ENCODE peak calls at places on chromosomes 4 and X, in five cellular contexts. One of them, this sample, is unnamed.

GRCh38 chrX:87813566-87813965 is 296.0 kb downstream of the KLHL4 start:
- DNase-seq in GM12891: no peak
- DNase-seq in stimulated activated CD8-positive, alpha-beta memory T cell treated with anti-CD3 and anti-CD28 coated beads, Interleukin-4, amount 100 ng/mL, for 48 hours: no peak
- DNase-seq in BJ: no peak
- DNase-seq in dorsolateral prefrontal cortex: no peak
- DNase-seq in this sample: no peak

GRCh38 chr4:44671636-44672035 is 6.6 kb upstream of the GUF1 start:
- DNase-seq in GM12891: no peak
- DNase-seq in dorsolateral prefrontal cortex: no peak
- DNase-seq in BJ: no peak
- DNase-seq in stimulated activated CD8-positive, alpha-beta memory T cell treated with anti-CD3 and anti-CD28 coated beads, Interleukin-4, amount 100 ng/mL, for 48 hours: no peak
- DNase-seq in this sample: no peak

GRCh38 chrX:36431819-36432218 is 512.3 kb downstream of the CFAP47 start:
- DNase-seq in BJ: no peak
- DNase-seq in GM12891: no peak
- DNase-seq in dorsolateral prefrontal cortex: no peak
- DNase-seq in stimulated activated CD8-positive, alpha-beta memory T cell treated with anti-CD3 and anti-CD28 coated beads, Interleukin-4, amount 100 ng/mL, for 48 hours: no peak
- DNase-seq in this sample: peak

GRCh38 chr4:186029731-186030421 is 39.1 kb upstream of the TLR3 start:
- DNase-seq in GM12891: no peak
- DNase-seq in BJ: peak
- DNase-seq in dorsolateral prefrontal cortex: peak
- DNase-seq in stimulated activated CD8-positive, alpha-beta memory T cell treated with anti-CD3 and anti-CD28 coated beads, Interleukin-4, amount 100 ng/mL, for 48 hours: no peak
- DNase-seq in this sample: no peak

GRCh38 chr4:86660407-86660806 is 66.3 kb downstream of the PTPN13 start:
- DNase-seq in dorsolateral prefrontal cortex: no peak
- DNase-seq in stimulated activated CD8-positive, alpha-beta memory T cell treated with anti-CD3 and anti-CD28 coated beads, Interleukin-4, amount 100 ng/mL, for 48 hours: no peak
- DNase-seq in GM12891: no peak
- DNase-seq in BJ: no peak
- DNase-seq in this sample: no peak

GRCh38 chr4:1198070-1198844 is 25.9 kb upstream of the SPON2 start:
- DNase-seq in stimulated activated CD8-positive, alpha-beta memory T cell treated with anti-CD3 and anti-CD28 coated beads, Interleukin-4, amount 100 ng/mL, for 48 hours: peak
- DNase-seq in dorsolateral prefrontal cortex: no peak
- DNase-seq in BJ: no peak
- DNase-seq in GM12891: no peak
- DNase-seq in this sample: no peak

GRCh38 chrX:45017946-45018345 is 145.0 kb downstream of the KDM6A start:
- DNase-seq in BJ: no peak
- DNase-seq in GM12891: no peak
- DNase-seq in stimulated activated CD8-positive, alpha-beta memory T cell treated with anti-CD3 and anti-CD28 coated beads, Interleukin-4, amount 100 ng/mL, for 48 hours: no peak
- DNase-seq in dorsolateral prefrontal cortex: no peak
- DNase-seq in this sample: no peak

GRCh38 chr4:124713213-124713592 is 671 bp upstream of the ANKRD50 start:
- DNase-seq in BJ: peak
- DNase-seq in stimulated activated CD8-positive, alpha-beta memory T cell treated with anti-CD3 and anti-CD28 coated beads, Interleukin-4, amount 100 ng/mL, for 48 hours: peak
- DNase-seq in dorsolateral prefrontal cortex: peak
- DNase-seq in GM12891: no peak
- DNase-seq in this sample: peak

GRCh38 chr4:53929955-53930798 is 134.2 kb downstream of the CHIC2 start:
- DNase-seq in BJ: peak
- DNase-seq in GM12891: peak
- DNase-seq in stimulated activated CD8-positive, alpha-beta memory T cell treated with anti-CD3 and anti-CD28 coated beads, Interleukin-4, amount 100 ng/mL, for 48 hours: peak
- DNase-seq in dorsolateral prefrontal cortex: peak
- DNase-seq in this sample: peak

GRCh38 chrX:48617542-48618340 is 20.4 kb downstream of the WDR13 start:
- DNase-seq in BJ: no peak
- DNase-seq in stimulated activated CD8-positive, alpha-beta memory T cell treated with anti-CD3 and anti-CD28 coated beads, Interleukin-4, amount 100 ng/mL, for 48 hours: no peak
- DNase-seq in dorsolateral prefrontal cortex: no peak
- DNase-seq in GM12891: no peak
- DNase-seq in this sample: no peak

GRCh38 chrX:71053217-71053621 is 14.9 kb downstream of the SNX12 start:
- DNase-seq in dorsolateral prefrontal cortex: no peak
- DNase-seq in GM12891: no peak
- DNase-seq in stimulated activated CD8-positive, alpha-beta memory T cell treated with anti-CD3 and anti-CD28 coated beads, Interleukin-4, amount 100 ng/mL, for 48 hours: no peak
- DNase-seq in BJ: no peak
- DNase-seq in this sample: no peak

GRCh38 chr4:10226756-10227155 is 110.2 kb upstream of the WDR1 start:
- DNase-seq in GM12891: no peak
- DNase-seq in BJ: peak
- DNase-seq in stimulated activated CD8-positive, alpha-beta memory T cell treated with anti-CD3 and anti-CD28 coated beads, Interleukin-4, amount 100 ng/mL, for 48 hours: no peak
- DNase-seq in dorsolateral prefrontal cortex: no peak
- DNase-seq in this sample: no peak

GRCh38 chr4:15149842-15150592 is 147.7 kb downstream of the CPEB2 start:
- DNase-seq in GM12891: no peak
- DNase-seq in BJ: peak
- DNase-seq in stimulated activated CD8-positive, alpha-beta memory T cell treated with anti-CD3 and anti-CD28 coated beads, Interleukin-4, amount 100 ng/mL, for 48 hours: peak
- DNase-seq in dorsolateral prefrontal cortex: peak
- DNase-seq in this sample: peak